ENCODE peak calls at places on chromosomes 12 and 14, in six cellular contexts. One of them, this sample, is unnamed.

GRCh38 chr12:114746297-114747074 is 62.5 kb upstream of the TBX3 start:
- DNase-seq in T-cell: no peak
- DNase-seq in activated T-helper 1 cell treated with anti-CD3 and anti-CD28 coated beads, Interleukin-12 subunit alpha, Interleukin-12 subunit beta, Interleukin-2, Interleukin-4 antibody, amounts not matched to agents 30 ng/mL and 10 ng/mL and 1 ng/mL, durations not matched to agents 14 hours and 24 hours and 36 hours: no peak
- DNase-seq in HT1080: no peak
- DNase-seq in frontal cortex: no peak
- DNase-seq in colonic mucosa: no peak
- DNase-seq in this sample: no peak

GRCh38 chr14:94483729-94484275 is 7.8 kb upstream of the SERPINA9 start:
- DNase-seq in T-cell: no peak
- DNase-seq in activated T-helper 1 cell treated with anti-CD3 and anti-CD28 coated beads, Interleukin-12 subunit alpha, Interleukin-12 subunit beta, Interleukin-2, Interleukin-4 antibody, amounts not matched to agents 30 ng/mL and 10 ng/mL and 1 ng/mL, durations not matched to agents 14 hours and 24 hours and 36 hours: no peak
- DNase-seq in HT1080: peak
- DNase-seq in frontal cortex: no peak
- DNase-seq in colonic mucosa: no peak
- DNase-seq in this sample: no peak

GRCh38 chr14:87705439-87705896 is 287.5 kb downstream of the GALC start:
- DNase-seq in T-cell: no peak
- DNase-seq in activated T-helper 1 cell treated with anti-CD3 and anti-CD28 coated beads, Interleukin-12 subunit alpha, Interleukin-12 subunit beta, Interleukin-2, Interleukin-4 antibody, amounts not matched to agents 30 ng/mL and 10 ng/mL and 1 ng/mL, durations not matched to agents 14 hours and 24 hours and 36 hours: no peak
- DNase-seq in HT1080: peak
- DNase-seq in frontal cortex: no peak
- DNase-seq in colonic mucosa: no peak
- DNase-seq in this sample: no peak

GRCh38 chr14:93688239-93688666 is 100.0 kb downstream of the PRIMA1 start:
- DNase-seq in T-cell: no peak
- DNase-seq in activated T-helper 1 cell treated with anti-CD3 and anti-CD28 coated beads, Interleukin-12 subunit alpha, Interleukin-12 subunit beta, Interleukin-2, Interleukin-4 antibody, amounts not matched to agents 30 ng/mL and 10 ng/mL and 1 ng/mL, durations not matched to agents 14 hours and 24 hours and 36 hours: no peak
- DNase-seq in HT1080: no peak
- DNase-seq in frontal cortex: no peak
- DNase-seq in colonic mucosa: no peak
- DNase-seq in this sample: no peak

GRCh38 chr12:131758016-131758739 is 47.3 kb downstream of the SFSWAP start:
- DNase-seq in T-cell: no peak
- DNase-seq in activated T-helper 1 cell treated with anti-CD3 and anti-CD28 coated beads, Interleukin-12 subunit alpha, Interleukin-12 subunit beta, Interleukin-2, Interleukin-4 antibody, amounts not matched to agents 30 ng/mL and 10 ng/mL and 1 ng/mL, durations not matched to agents 14 hours and 24 hours and 36 hours: no peak
- DNase-seq in HT1080: no peak
- DNase-seq in frontal cortex: no peak
- DNase-seq in colonic mucosa: no peak
- DNase-seq in this sample: no peak

GRCh38 chr14:20667957-20668356 is 16.4 kb upstream of the RNASE4 start:
- DNase-seq in T-cell: no peak
- DNase-seq in activated T-helper 1 cell treated with anti-CD3 and anti-CD28 coated beads, Interleukin-12 subunit alpha, Interleukin-12 subunit beta, Interleukin-2, Interleukin-4 antibody, amounts not matched to agents 30 ng/mL and 10 ng/mL and 1 ng/mL, durations not matched to agents 14 hours and 24 hours and 36 hours: no peak
- DNase-seq in HT1080: no peak
- DNase-seq in frontal cortex: no peak
- DNase-seq in colonic mucosa: no peak
- DNase-seq in this sample: no peak

GRCh38 chr12:111443086-111443485 is 37.4 kb downstream of the SH2B3 start:
- DNase-seq in T-cell: no peak
- DNase-seq in activated T-helper 1 cell treated with anti-CD3 and anti-CD28 coated beads, Interleukin-12 subunit alpha, Interleukin-12 subunit beta, Interleukin-2, Interleukin-4 antibody, amounts not matched to agents 30 ng/mL and 10 ng/mL and 1 ng/mL, durations not matched to agents 14 hours and 24 hours and 36 hours: no peak
- DNase-seq in HT1080: no peak
- DNase-seq in frontal cortex: no peak
- DNase-seq in colonic mucosa: no peak
- DNase-seq in this sample: no peak

GRCh38 chr14:75044322-75044721 is 6.9 kb downstream of the MLH3 start:
- DNase-seq in T-cell: no peak
- DNase-seq in activated T-helper 1 cell treated with anti-CD3 and anti-CD28 coated beads, Interleukin-12 subunit alpha, Interleukin-12 subunit beta, Interleukin-2, Interleukin-4 antibody, amounts not matched to agents 30 ng/mL and 10 ng/mL and 1 ng/mL, durations not matched to agents 14 hours and 24 hours and 36 hours: no peak
- DNase-seq in HT1080: peak
- DNase-seq in frontal cortex: no peak
- DNase-seq in colonic mucosa: no peak
- DNase-seq in this sample: no peak